ENCODE peak calls at places on chromosomes 11 and 22, in six cellular contexts. L is HCT116, C is prostate gland, M is A549, J is ovary, Q is IMR-90. R is an unnamed sample.
A peak's percentile ranks its signal among the peaks of the same experiment; 100 is the strongest.

GRCh38 chr11:44275241-44275640 is 34.7 kb downstream of the ALX4 start:
- DNase-seq in J (no peak), M (no peak), C (no peak), L (no peak), Q (no peak), R (no peak)

GRCh38 chr22:44155115-44155514 is 25.6 kb upstream of the PARVG start:
- DNase-seq in Q (no peak), M (no peak), L (no peak), C (no peak), J (no peak), R (no peak)

GRCh38 chr11:29051935-29052334 is 943.7 kb downstream of the METTL15 start:
- DNase-seq in Q (peak; percentile 33), C (no peak), J (no peak), L (no peak), M (no peak), R (no peak)

GRCh38 chr11:19766810-19767209 is 54.2 kb downstream of the NAV2 start:
- DNase-seq in J (no peak), C (no peak), L (no peak), Q (peak; percentile 11), M (no peak), R (peak; percentile 48)

GRCh38 chr11:68983816-68984215 is 3.0 kb upstream of the MRGPRD start:
- DNase-seq in M (no peak), J (no peak), L (no peak), C (no peak), Q (no peak), R (no peak)

GRCh38 chr11:84719935-84720577 is 907.1 kb downstream of the DLG2 start:
- DNase-seq in L (no peak), Q (no peak), M (no peak), C (no peak), J (no peak), R (no peak)

GRCh38 chr22:44438056-44438455 is 60.0 kb downstream of the RTL6 start:
- DNase-seq in M (no peak), Q (no peak), J (no peak), L (no peak), C (no peak), R (no peak)

GRCh38 chr22:46956498-46957215 is 194.2 kb downstream of the TBC1D22A start:
- DNase-seq in Q (no peak), J (no peak), L (no peak), M (no peak), C (no peak), R (no peak)

GRCh38 chr22:24809331-24809730 is 3.3 kb downstream of the SGSM1 start:
- DNase-seq in M (no peak), Q (no peak), C (no peak), L (no peak), J (peak; percentile 45), R (no peak)

GRCh38 chr11:66953431-66953833 is 4.8 kb downstream of the PC start:
- DNase-seq in M (no peak), L (no peak), Q (no peak), C (peak; percentile 33), J (no peak), R (no peak)

GRCh38 chr11:115247404-115247803 is 256.8 kb downstream of the CADM1 start:
- DNase-seq in M (no peak), C (no peak), Q (no peak), L (no peak), J (no peak), R (no peak)

GRCh38 chr22:46969961-46970360 is 207.5 kb downstream of the TBC1D22A start:
- DNase-seq in C (no peak), L (no peak), J (no peak), Q (no peak), M (no peak), R (no peak)

GRCh38 chr11:103241574-103241973 is 132.3 kb downstream of the DYNC2H1 start:
- DNase-seq in Q (no peak), J (no peak), L (no peak), M (no peak), C (no peak), R (no peak)

GRCh38 chr11:60970369-60970774 is 1.1 kb upstream of the CD6 start:
- DNase-seq in J (peak; percentile 73), Q (peak; percentile 29), C (no peak), L (peak; percentile 16), M (peak; percentile 49), R (peak; percentile 89)

GRCh38 chr22:24460418-24461089 is 33.2 kb downstream of the ADORA2A start:
- DNase-seq in L (no peak), M (no peak), C (no peak), Q (peak; percentile 28), J (no peak), R (no peak)

GRCh38 chr11:35688023-35688422 is 25.4 kb downstream of the TRIM44 start:
- DNase-seq in Q (peak; percentile 71), M (no peak), J (no peak), L (no peak), C (no peak), R (no peak)

GRCh38 chr11:69497221-69497787 is 15.8 kb downstream of the LINC01488 start:
- DNase-seq in L (peak; percentile 56), C (peak; percentile 35), Q (peak; percentile 95), M (peak; percentile 79), J (peak; percentile 76), R (no peak)

GRCh38 chr22:49688516-49689254 is 139.0 kb downstream of the BRD1 start:
- DNase-seq in M (no peak), L (no peak), C (no peak), Q (no peak), J (no peak), R (no peak)

GRCh38 chr11:14042686-14043440 is 80.3 kb downstream of the SPON1 start:
- DNase-seq in C (no peak), J (no peak), Q (no peak), L (no peak), M (no peak), R (no peak)

GRCh38 chr22:18983120-18983651 is 47.1 kb upstream of the PRODH start:
- DNase-seq in Q (no peak), L (no peak), C (no peak), M (no peak), J (no peak), R (no peak)

DNA sequence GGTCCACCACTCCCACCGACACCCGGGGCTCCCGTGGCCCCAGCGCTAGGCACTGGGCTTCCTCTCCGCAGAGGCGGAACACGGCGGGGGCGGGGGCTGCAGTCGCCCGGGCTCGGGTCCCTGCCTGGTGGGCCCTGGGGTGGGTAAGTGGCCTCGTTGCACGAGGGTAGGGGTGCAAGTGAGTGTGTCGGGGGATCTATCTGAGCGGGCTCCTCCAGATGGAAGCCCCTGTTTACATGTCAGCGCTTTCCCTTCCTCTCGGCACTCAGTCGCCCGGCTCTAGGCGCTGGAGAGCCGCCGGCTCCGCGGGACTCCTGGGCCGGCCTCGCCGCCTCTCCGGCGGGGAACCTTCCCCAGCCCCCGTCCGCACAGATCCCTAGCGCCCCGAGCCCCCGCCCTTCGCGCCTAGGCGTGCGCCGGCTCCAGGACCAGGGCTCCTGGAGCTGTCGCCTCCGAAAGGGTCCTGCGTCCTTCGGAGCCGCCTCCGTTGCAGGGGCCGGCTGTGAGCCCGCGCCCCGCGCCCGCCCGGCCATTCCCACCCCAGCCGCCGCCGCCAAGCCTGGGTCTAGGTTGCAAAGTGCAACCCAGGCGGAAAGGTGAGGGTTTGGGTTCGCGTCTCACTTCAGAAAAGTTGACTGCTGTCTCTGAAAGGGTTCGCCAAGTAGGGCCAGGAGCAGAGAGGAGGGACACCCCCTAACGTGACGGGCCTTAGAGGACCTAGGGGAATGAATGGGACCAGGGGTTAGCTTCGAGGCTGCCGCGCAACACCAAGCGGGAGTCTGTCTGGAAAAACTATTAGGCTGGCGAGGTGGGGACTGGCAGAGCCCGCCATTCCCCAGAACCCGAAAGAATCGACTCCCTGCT is 978 bp downstream of the FLI1 start:
- DNase-seq in J (no peak), C (no peak), Q (no peak), L (no peak), M (no peak), R (peak; percentile 67)
- H3K4me3 ChIP-seq in J (peak overlapping the region; percentile 26), C (peak overlapping the region; percentile 42), Q (peak overlapping the region; percentile 88), L (no peak overlapping the region), M (peak overlapping the region; percentile 49), R (peak overlapping the region; percentile 63)

GRCh38 chr11:118046051-118046963 is 30.6 kb upstream of the TMPRSS4 start:
- DNase-seq in C (no peak), L (no peak), J (no peak), Q (no peak), M (no peak), R (no peak)

GRCh38 chr11:118042126-118042525 is 34.8 kb upstream of the TMPRSS4 start:
- DNase-seq in Q (no peak), J (no peak), C (no peak), L (no peak), M (no peak), R (no peak)

GRCh38 chr11:118045191-118045590 is 31.7 kb upstream of the TMPRSS4 start:
- DNase-seq in J (no peak), L (no peak), Q (no peak), C (no peak), M (no peak), R (no peak)

GRCh38 chr11:118046964-118047700 is 29.7 kb upstream of the TMPRSS4 start:
- DNase-seq in L (no peak), C (no peak), M (no peak), Q (no peak), J (no peak), R (peak; percentile 32)

GRCh38 chr11:118042791-118043190 is 34.1 kb upstream of the TMPRSS4 start:
- DNase-seq in J (no peak), C (no peak), L (no peak), M (no peak), Q (no peak), R (no peak)
- TF ChIP-seq POLR2A in J (no peak), C (no peak), L (no peak), M (no peak), Q (no peak), R (no peak)

GRCh38 chr11:9357041-9357440 is 27.4 kb upstream of the IPO7 start:
- DNase-seq in L (no peak), J (no peak), C (no peak), Q (no peak), M (no peak), R (no peak)
- H3K27ac ChIP-seq in L (peak overlapping the region; percentile 21), J (no peak overlapping the region), C (no peak overlapping the region), Q (no peak overlapping the region), M (no peak overlapping the region), R (no peak overlapping the region)

GRCh38 chr11:119580751-119581150 is 148.2 kb downstream of the NECTIN1 start:
- DNase-seq in L (no peak), C (no peak), Q (no peak), M (no peak), J (no peak), R (no peak)

GRCh38 chr11:119585038-119585666 is 143.8 kb downstream of the NECTIN1 start:
- DNase-seq in M (no peak), J (no peak), C (peak; percentile 84), L (no peak), Q (no peak), R (no peak)

GRCh38 chr11:119584193-119585037 is 144.6 kb downstream of the NECTIN1 start:
- DNase-seq in J (peak; percentile 38), C (peak; percentile 75), M (peak; percentile 28), Q (peak; percentile 63), L (no peak), R (no peak)

GRCh38 chr11:119586181-119586580 is 142.8 kb downstream of the NECTIN1 start:
- DNase-seq in C (no peak), Q (no peak), M (no peak), L (no peak), J (no peak), R (peak; percentile 28)

DNA sequence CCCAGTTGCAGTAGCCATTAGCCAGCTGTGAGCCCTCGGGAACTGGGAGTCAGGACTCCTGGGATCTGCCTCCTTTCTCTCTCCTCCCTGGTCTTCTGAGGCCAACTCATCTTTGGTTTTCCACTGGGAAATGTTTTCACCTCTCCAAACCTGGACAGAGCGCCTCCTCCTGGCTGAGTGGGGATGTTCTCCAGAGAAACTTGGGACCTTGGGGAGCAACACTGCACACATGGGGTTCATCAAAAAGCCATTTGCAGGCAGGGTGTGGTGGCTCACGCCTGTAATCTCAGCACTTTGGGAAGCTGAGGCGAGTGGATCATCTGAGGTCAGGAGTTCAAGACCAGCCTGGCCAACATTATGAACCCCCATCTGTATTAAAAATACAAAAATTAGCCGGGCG is 145.4 kb downstream of the NECTIN1 start:
- DNase-seq in C (no peak), J (no peak), M (no peak), Q (no peak), L (no peak), R (peak; percentile 13)
- H3K4me3 ChIP-seq in C (no peak overlapping the region), J (no peak overlapping the region), M (no peak overlapping the region), Q (no peak overlapping the region), L (no peak overlapping the region), R (no peak overlapping the region)

R was measured in Peyer's patch.